ENCODE peak calls at places on chromosomes 16 and 17, in eight cellular contexts. G, W, V, Q, O, L, X and C are unnamed samples. For H3K4me1, the result is how much of the 10 kb centered on the place peaks cover.

GRCh38 chr17:49698005-49698404 is 9.8 kb downstream of the SLC35B1 start:
- DNase-seq in X (no peak), V (no peak), W (no peak), L (no peak), G (no peak), O (no peak), Q (no peak), C (no peak)

GRCh38 chr16:78993342-78993741 is 607.2 kb downstream of the MAF start:
- DNase-seq in O (no peak), W (no peak), L (no peak), V (no peak), X (no peak), G (no peak), Q (no peak), C (no peak)

GRCh38 chr16:55000595-55000994 is 69.9 kb downstream of the IRX5 start:
- DNase-seq in G (no peak), Q (no peak), W (peak), X (no peak), V (no peak), L (no peak), O (no peak), C (no peak)

GRCh38 chr16:53878216-53878615 is 174.3 kb downstream of the FTO start:
- DNase-seq in G (no peak), X (no peak), W (no peak), V (no peak), Q (no peak), O (peak), L (no peak), C (no peak)

GRCh38 chr16:53913082-53913870 is 209.3 kb downstream of the FTO start:
- DNase-seq in W (peak), O (no peak), V (peak), X (no peak), L (no peak), G (no peak), Q (peak), C (no peak)

GRCh38 chr16:50302472-50303005 is 36.2 kb downstream of the ADCY7 start:
- DNase-seq in W (no peak), V (no peak), O (no peak), G (no peak), L (peak), X (no peak), Q (no peak), C (peak)

GRCh38 chr17:49880291-49881053 is 32.6 kb upstream of the TAC4 start:
- DNase-seq in G (peak), O (peak), X (peak), Q (peak), L (peak), V (peak), W (peak), C (peak)

GRCh38 chr16:54106078-54106477 is 180.5 kb downstream of the IRX3 start:
- DNase-seq in W (no peak), X (no peak), V (no peak), G (no peak), Q (no peak), O (no peak), L (no peak), C (no peak)

GRCh38 chr17:43772877-43773648 is 5.7 kb downstream of the DUSP3 start:
- DNase-seq in G (no peak), W (no peak), X (no peak), V (peak), Q (no peak), L (no peak), O (no peak), C (no peak)

GRCh38 chr17:31476525-31477416 is 85.3 kb downstream of the RAB11FIP4 start:
- DNase-seq in L (no peak), X (peak), G (peak), W (no peak), V (no peak), Q (no peak), O (no peak), C (no peak)

GRCh38 chr16:77790964-77791363 is 2.6 kb downstream of the VAT1L start:
- DNase-seq in L (no peak), W (no peak), X (no peak), G (no peak), Q (no peak), V (no peak), O (no peak), C (no peak)

GRCh38 chr17:63827002-63827800 is at the start of the genes FTSJ3 and PSMC5:
- DNase-seq in X (peak), L (peak), Q (peak), W (peak), O (peak), V (peak), G (peak), C (peak)
- TF ChIP-seq POLR2A in X (peak), L (peak), Q (peak), W (peak), O (peak), V (peak), G (no peak), C (peak)

GRCh38 chr17:77109159-77110005 is 31.4 kb upstream of the SEC14L1 start:
- DNase-seq in G (no peak), O (no peak), L (no peak), V (no peak), X (no peak), Q (no peak), W (no peak), C (no peak)
- H3K4me1 ChIP-seq in G (under half), O (under half), L (under half), V (under half), X (under half), Q (under half), W (under half), C (under half)

GRCh38 chr17:22490399-22490798 is 798.1 kb downstream of the KCNJ18 start:
- DNase-seq in O (no peak), V (no peak), X (no peak), Q (no peak), G (no peak), L (no peak), W (no peak), C (no peak)

GRCh38 chr17:22496450-22496849 is 804.1 kb downstream of the KCNJ18 start:
- DNase-seq in L (no peak), V (no peak), G (no peak), W (no peak), Q (no peak), X (no peak), O (no peak), C (no peak)

GRCh38 chr17:22492331-22492730 is 800.0 kb downstream of the KCNJ18 start:
- DNase-seq in G (no peak), X (no peak), Q (no peak), L (no peak), W (no peak), O (no peak), V (no peak), C (no peak)
- TF ChIP-seq CTCF in G (no peak), X (no peak), Q (no peak), L (no peak), W (no peak), O (no peak), V (no peak), C (no peak)

GRCh38 chr16:87552772-87553171 is 49.5 kb upstream of the JPH3 start:
- DNase-seq in Q (no peak), L (no peak), O (no peak), G (no peak), V (no peak), W (no peak), X (no peak), C (no peak)
- TF ChIP-seq POLR2A in Q (no peak), L (no peak), O (no peak), G (no peak), V (no peak), W (no peak), X (no peak), C (no peak)

DNA sequence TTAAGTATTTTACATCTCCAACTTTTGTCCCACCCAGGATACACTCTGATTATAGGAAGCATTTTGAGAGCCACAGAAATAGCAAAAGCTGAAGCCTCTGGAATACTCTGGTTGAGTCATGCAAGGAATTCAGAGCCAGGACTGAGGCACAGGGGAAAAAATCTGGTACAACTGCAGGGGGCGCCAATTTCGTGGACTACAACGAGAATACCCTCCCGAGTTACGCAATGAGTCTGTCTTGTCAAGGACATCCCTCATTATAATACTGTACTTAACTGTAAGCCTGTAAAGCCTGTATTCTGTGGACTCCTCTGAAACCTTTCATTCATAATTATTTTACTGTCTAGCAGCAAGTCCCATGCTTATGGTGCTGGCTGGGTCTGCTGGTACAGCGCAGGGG is 7.8 kb downstream of the HOXB1 start:
- DNase-seq in G (no peak), V (no peak), Q (no peak), W (peak), L (no peak), X (no peak), O (no peak), C (no peak)
- H3K4me1 ChIP-seq in G (under half), V (under half), Q (under half), W (under half), L (under half), X (under half), O (under half), C (under half)

GRCh38 chr16:56868175-56868574 is 3.2 kb downstream of the SLC12A3 start:
- DNase-seq in W (no peak), X (no peak), L (no peak), Q (no peak), V (no peak), G (no peak), O (no peak), C (no peak)

GRCh38 chr16:56871172-56871593 is 6.2 kb downstream of the SLC12A3 start:
- DNase-seq in G (no peak), O (no peak), X (peak), V (peak), L (no peak), W (peak), Q (peak), C (no peak)

GRCh38 chr16:56866955-56867830 is 2.2 kb downstream of the SLC12A3 start:
- DNase-seq in Q (peak), L (no peak), O (peak), W (peak), X (peak), V (peak), G (no peak), C (no peak)

GRCh38 chr16:56870271-56870888 is 5.4 kb downstream of the SLC12A3 start:
- DNase-seq in W (no peak), Q (no peak), L (no peak), O (no peak), X (no peak), V (no peak), G (no peak), C (no peak)

DNA sequence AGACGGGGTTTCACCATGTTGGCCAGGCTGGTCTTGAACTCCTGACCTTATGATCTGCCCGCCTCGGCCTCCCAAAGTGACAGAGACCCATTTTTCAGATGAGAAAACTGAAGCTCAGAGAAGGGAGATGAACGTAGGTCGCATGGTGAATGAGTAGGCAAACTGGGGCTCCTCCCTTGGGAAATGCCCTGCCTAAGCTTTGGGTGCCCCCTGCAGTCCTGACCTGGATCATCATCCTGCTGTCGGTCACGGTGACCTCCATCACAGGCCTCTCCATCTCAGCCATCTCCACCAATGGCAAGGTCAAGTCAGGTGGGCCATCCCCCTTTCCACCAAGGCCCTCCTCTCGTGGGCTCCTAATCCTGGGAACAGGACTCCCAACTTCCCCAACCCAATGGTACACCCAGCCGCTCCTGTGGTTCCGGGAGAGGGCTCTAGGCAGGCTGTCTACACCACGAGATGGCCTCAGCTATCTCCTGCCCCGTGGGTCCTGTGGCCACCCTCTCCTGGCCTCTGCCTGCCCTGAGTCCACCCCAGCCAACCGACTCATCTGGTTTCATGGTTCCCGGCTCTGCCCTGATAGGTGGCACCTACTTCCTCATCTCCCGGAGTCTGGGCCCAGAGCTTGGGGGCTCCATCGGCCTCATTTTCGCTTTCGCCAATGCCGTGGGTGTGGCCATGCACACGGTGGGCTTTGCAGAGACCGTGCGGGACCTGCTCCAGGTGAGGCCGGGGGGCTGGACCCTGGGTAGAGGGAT is 4.7 kb downstream of the SLC12A3 start:
- DNase-seq in G (no peak), L (no peak), Q (peak), X (no peak), O (no peak), V (no peak), W (peak), C (no peak)
- TF ChIP-seq CTCF in G (no peak), L (no peak), Q (no peak), X (no peak), O (peak), V (peak), W (peak), C (peak)

GRCh38 chr17:66300956-66301355 is 1.5 kb upstream of the PRKCA start:
- DNase-seq in L (no peak), G (no peak), X (no peak), W (no peak), Q (no peak), O (no peak), V (no peak), C (no peak)

GRCh38 chr17:66302761-66303626 is 581 bp downstream of the PRKCA start:
- DNase-seq in W (peak), O (peak), Q (peak), X (peak), L (peak), G (peak), V (peak), C (peak)

GRCh38 chr17:66301418-66301863 is 972 bp upstream of the PRKCA start:
- DNase-seq in O (peak), L (no peak), Q (peak), X (no peak), V (no peak), G (no peak), W (no peak), C (no peak)

GRCh38 chr17:66299721-66300120 is 2.7 kb upstream of the PRKCA start:
- DNase-seq in G (no peak), L (no peak), Q (no peak), W (no peak), V (no peak), O (no peak), X (no peak), C (no peak)

GRCh38 chr17:66301864-66302741 is at the start of gene PRKCA:
- DNase-seq in W (peak), L (peak), X (peak), V (peak), G (peak), Q (peak), O (peak), C (peak)
- TF ChIP-seq POLR2A in W (peak), L (peak), X (no peak), V (peak), G (no peak), Q (no peak), O (peak), C (peak)

GRCh38 chr17:64500923-64501765 is 4.3 kb upstream of the POLG2 start:
- DNase-seq in W (no peak), Q (no peak), O (no peak), L (no peak), X (no peak), G (no peak), V (no peak), C (no peak)
- H3K4me1 ChIP-seq in W (half or more), Q (under half), O (half or more), L (under half), X (half or more), G (half or more), V (half or more), C (half or more)